ENCODE peak calls at places on chromosomes 5 and 9, in seven cellular contexts. V is H9, C is heart left ventricle, K is uterus, Z is MM.1S, X is hepatocyte, G is small intestine. M is an unnamed sample.

GRCh38 chr5:143084452-143084851 is 314.3 kb downstream of the ARHGAP26 start:
- DNase-seq in V (no peak), C (no peak), K (no peak), Z (no peak), X (no peak), G (peak; percentile 49), M (no peak)

GRCh38 chr5:170623576-170624181 is 119.9 kb downstream of the KCNIP1 start:
- DNase-seq in V (peak; percentile 84), C (peak; percentile 50), K (no peak), Z (peak; percentile 49), X (peak; percentile 81), G (no peak), M (no peak)

GRCh38 chr9:76415154-76415553 is 20.9 kb upstream of the RFK start:
- DNase-seq in V (no peak), C (no peak), K (no peak), Z (no peak), X (no peak), G (no peak), M (no peak)

GRCh38 chr5:50711280-50711679 is 44.8 kb downstream of the PARP8 start:
- DNase-seq in V (no peak), C (no peak), K (no peak), Z (peak; percentile 94), X (peak; percentile 9), G (peak; percentile 92), M (peak; percentile 73)

GRCh38 chr9:88733651-88734470 is 198.9 kb downstream of the NXNL2 start:
- DNase-seq in V (no peak), C (peak; percentile 72), K (peak; percentile 43), Z (no peak), X (no peak), G (no peak), M (no peak)

GRCh38 chr5:93019896-93020295 is 561.1 kb downstream of the NR2F1-AS1 start:
- DNase-seq in V (no peak), C (no peak), K (no peak), Z (no peak), X (no peak), G (no peak), M (no peak)

GRCh38 chr5:155459889-155460500 is 446.4 kb downstream of the KIF4B start:
- DNase-seq in V (no peak), C (no peak), K (no peak), Z (no peak), X (no peak), G (no peak), M (no peak)

GRCh38 chr9:74281674-74282073 is 215.5 kb upstream of the RORB start:
- DNase-seq in V (peak; percentile 53), C (no peak), K (no peak), Z (peak; percentile 18), X (no peak), G (no peak), M (no peak)

GRCh38 chr9:124652203-124652992 is 118.7 kb downstream of the NR6A1 start:
- DNase-seq in V (no peak), C (peak; percentile 38), K (no peak), Z (no peak), X (peak; percentile 52), G (peak; percentile 54), M (no peak)

GRCh38 chr5:57736716-57737115 is 254.1 kb upstream of the ACTBL2 start:
- DNase-seq in V (no peak), C (no peak), K (no peak), Z (no peak), X (no peak), G (no peak), M (no peak)

DNA sequence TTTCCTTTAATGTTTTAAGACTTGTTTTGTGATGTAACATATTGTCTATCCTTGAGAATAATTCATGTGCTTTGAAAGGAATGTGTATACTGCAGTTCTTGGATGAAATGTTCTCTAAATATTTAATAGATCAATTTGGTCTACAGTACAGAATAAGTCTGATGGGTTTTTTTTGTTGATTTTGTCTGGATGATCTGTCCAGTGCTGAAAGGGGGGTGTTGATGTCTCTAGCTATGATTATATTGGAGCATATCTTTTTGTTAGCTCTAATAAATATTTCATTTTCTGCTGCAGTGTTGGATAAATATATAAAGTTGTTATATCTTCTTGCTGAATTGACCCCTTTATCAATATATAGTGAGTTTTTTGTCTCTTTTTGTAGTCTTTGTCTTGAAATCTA is 269.9 kb upstream of the TUSC1 start:
- DNase-seq in V (no peak), C (no peak), K (no peak), Z (no peak), X (no peak), G (no peak), M (no peak)
- H3K9me3 ChIP-seq in V (no peaks in the 10 kb centered on the region), C (no peaks in the 10 kb centered on the region), K (no peaks in the 10 kb centered on the region), Z (no peaks in the 10 kb centered on the region), X (no peaks in the 10 kb centered on the region), G (no peaks in the 10 kb centered on the region), M (no peaks in the 10 kb centered on the region)

GRCh38 chr5:176790921-176791320 is 19.4 kb upstream of the UNC5A start:
- DNase-seq in V (no peak), C (no peak), K (no peak), Z (no peak), X (no peak), G (no peak), M (no peak)
- H3K27me3 ChIP-seq in V (no peaks in the 10 kb centered on the region), C (peaks cover 90% of the 10 kb centered on the region), K (no peaks in the 10 kb centered on the region), Z (peaks cover 94% of the 10 kb centered on the region), X (peaks cover 64% of the 10 kb centered on the region), G (peaks cover 19% of the 10 kb centered on the region), M (no peaks in the 10 kb centered on the region)

GRCh38 chr5:77630246-77631165 is 8.0 kb downstream of the OTP start:
- DNase-seq in V (peak; percentile 83), C (no peak), K (no peak), Z (peak; percentile 91), X (peak; percentile 68), G (peak; percentile 34), M (peak; percentile 50)

GRCh38 chr5:77629553-77630245 is 8.8 kb downstream of the OTP start:
- DNase-seq in V (peak; percentile 66), C (no peak), K (no peak), Z (no peak), X (no peak), G (no peak), M (no peak)

GRCh38 chr5:77631166-77631582 is 7.3 kb downstream of the OTP start:
- DNase-seq in V (no peak), C (no peak), K (no peak), Z (peak; percentile 30), X (no peak), G (no peak), M (no peak)

GRCh38 chr5:77627869-77628674 is 10.4 kb downstream of the OTP start:
- DNase-seq in V (peak; percentile 77), C (no peak), K (no peak), Z (no peak), X (no peak), G (no peak), M (no peak)

DNA sequence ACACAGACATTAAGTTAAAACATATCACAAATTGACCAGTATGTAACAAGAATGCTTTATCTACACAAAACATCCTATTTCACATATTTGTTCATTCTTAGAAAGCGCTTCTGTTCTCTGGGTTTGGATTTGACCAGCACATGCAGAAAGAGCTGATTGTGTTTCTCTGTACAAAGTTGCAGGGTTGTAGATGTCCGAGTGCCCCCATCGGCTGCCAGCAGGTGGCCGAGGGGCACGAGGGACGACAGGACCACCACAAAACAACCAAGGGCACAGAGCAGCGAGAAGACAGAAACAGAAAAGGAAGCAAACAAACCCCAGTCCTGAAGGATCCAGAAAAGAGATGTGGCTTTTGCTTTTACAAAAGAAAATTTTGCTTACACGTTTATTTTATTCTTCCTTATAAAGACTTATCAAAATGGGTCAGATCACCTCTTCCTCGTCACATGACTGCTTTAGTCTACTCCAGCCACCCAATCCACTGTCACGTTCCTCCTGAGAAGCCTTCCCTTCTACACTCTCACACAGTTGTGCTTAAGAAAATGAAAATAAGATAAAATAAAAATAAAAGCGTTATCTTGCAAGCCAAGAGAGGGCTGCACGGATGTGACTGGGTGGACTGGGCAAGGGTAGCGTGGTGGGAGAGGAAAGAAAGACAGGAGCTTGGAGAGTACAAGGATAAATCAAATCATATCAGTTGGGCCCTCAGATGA is 9.5 kb downstream of the OTP start:
- DNase-seq in V (no peak), C (no peak), K (no peak), Z (no peak), X (no peak), G (no peak), M (no peak)
- H3K9me3 ChIP-seq in V (no peaks in the 10 kb centered on the region), C (no peaks in the 10 kb centered on the region), K (no peaks in the 10 kb centered on the region), Z (no peaks in the 10 kb centered on the region), X (no peaks in the 10 kb centered on the region), G (peaks cover 2% of the 10 kb centered on the region), M (no peaks in the 10 kb centered on the region)

DNA sequence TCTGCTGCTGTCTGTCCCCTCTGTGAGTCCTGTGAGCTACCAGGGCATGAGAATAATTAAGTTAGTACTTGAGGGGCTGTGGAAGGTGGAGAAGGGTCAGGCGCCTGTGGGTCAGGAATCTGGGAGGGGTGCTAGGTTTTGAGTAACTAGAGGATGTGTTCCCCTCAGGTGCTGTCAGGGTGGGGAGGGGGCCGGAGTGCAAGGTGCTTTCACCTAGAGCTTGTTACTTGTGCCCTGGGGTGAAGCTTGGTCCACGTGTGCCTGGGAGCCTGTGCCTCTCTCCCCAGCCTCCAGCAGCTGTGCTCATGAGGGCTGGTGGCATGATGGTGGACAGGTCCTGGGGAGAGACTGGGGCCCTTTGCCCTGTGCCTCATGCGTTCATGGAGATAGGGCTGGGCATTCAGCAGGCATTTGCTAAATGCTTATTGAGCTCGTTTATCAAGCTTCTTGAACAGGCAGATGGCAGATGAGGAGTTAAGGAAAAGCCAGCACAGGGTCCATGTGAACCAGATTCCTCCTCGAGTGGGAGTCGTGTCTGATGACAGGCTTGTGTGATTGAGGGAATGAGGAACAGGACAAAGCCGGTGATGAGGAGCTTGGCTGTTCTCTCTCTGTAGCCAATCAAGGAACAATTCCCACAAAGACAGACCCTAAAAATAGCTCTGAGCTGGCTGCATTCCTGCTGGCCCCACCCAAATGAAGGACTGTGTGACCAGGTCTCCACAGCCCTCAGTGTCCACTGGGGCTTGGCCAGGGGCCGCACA is 40.9 kb downstream of the CACNA1B start:
- DNase-seq in V (no peak), C (no peak), K (no peak), Z (no peak), X (peak; percentile 26), G (no peak), M (no peak)
- H3K27me3 ChIP-seq in V (no peaks in the 10 kb centered on the region), C (peaks cover 5% of the 10 kb centered on the region), K (no peaks in the 10 kb centered on the region), Z (peaks cover 81% of the 10 kb centered on the region), X (no peaks in the 10 kb centered on the region), G (no peaks in the 10 kb centered on the region), M (no peaks in the 10 kb centered on the region)

GRCh38 chr9:134296301-134297081 is 29.8 kb upstream of the RXRA start:
- DNase-seq in V (no peak), C (peak; percentile 17), K (no peak), Z (no peak), X (no peak), G (no peak), M (no peak)

GRCh38 chr9:134294228-134295071 is 31.8 kb upstream of the RXRA start:
- DNase-seq in V (no peak), C (peak; percentile 34), K (peak; percentile 41), Z (no peak), X (no peak), G (no peak), M (no peak)

GRCh38 chr9:134297082-134297415 is 29.2 kb upstream of the RXRA start:
- DNase-seq in V (no peak), C (no peak), K (no peak), Z (no peak), X (no peak), G (no peak), M (no peak)

GRCh38 chr9:134295101-134295745 is 31.0 kb upstream of the RXRA start:
- DNase-seq in V (no peak), C (peak; percentile 15), K (no peak), Z (no peak), X (no peak), G (no peak), M (no peak)

GRCh38 chr9:134295746-134296250 is 30.5 kb upstream of the RXRA start:
- DNase-seq in V (no peak), C (peak; percentile 6), K (no peak), Z (no peak), X (no peak), G (no peak), M (peak; percentile 5)
- H3K9me3 ChIP-seq in V (no peaks in the 10 kb centered on the region), C (no peaks in the 10 kb centered on the region), K (no peaks in the 10 kb centered on the region), Z (no peaks in the 10 kb centered on the region), X (no peaks in the 10 kb centered on the region), G (no peaks in the 10 kb centered on the region), M (no peaks in the 10 kb centered on the region)

GRCh38 chr9:109003116-109003515 is 10.2 kb downstream of the CTNNAL1 start:
- DNase-seq in V (no peak), C (no peak), K (no peak), Z (no peak), X (no peak), G (no peak), M (no peak)
- H3K27me3 ChIP-seq in V (no peaks in the 10 kb centered on the region), C (no peaks in the 10 kb centered on the region), K (no peaks in the 10 kb centered on the region), Z (no peaks in the 10 kb centered on the region), X (no peaks in the 10 kb centered on the region), G (no peaks in the 10 kb centered on the region), M (no peaks in the 10 kb centered on the region)

M was measured in right lobe of liver.